ENCODE peak calls at places on chromosomes 12 and 14, in nine cellular contexts. C, B, Y, N, V, S, M, J and W are unnamed samples.

GRCh38 chr12:24113701-24114100 is 164.2 kb upstream of the SOX5 start:
- DNase-seq in V (no peak), S (no peak), M (no peak), B (no peak), N (peak), C (no peak), Y (no peak), J (peak), W (no peak)

GRCh38 chr14:52112336-52113018 is 43.6 kb upstream of the NID2 start:
- DNase-seq in B (no peak), S (peak), Y (no peak), N (no peak), C (peak), J (peak), V (no peak), M (no peak), W (no peak)

GRCh38 chr12:4268549-4269181 is 4.9 kb upstream of the CCND2 start:
- DNase-seq in N (peak), B (no peak), S (no peak), V (peak), M (no peak), C (no peak), Y (no peak), J (no peak), W (peak)

GRCh38 chr12:124676725-124677462 is 109.5 kb upstream of the NCOR2 start:
- DNase-seq in J (no peak), V (no peak), N (no peak), S (no peak), B (no peak), M (no peak), C (no peak), Y (no peak), W (no peak)

GRCh38 chr14:67798731-67799130 is 17.7 kb downstream of the ZFYVE26 start:
- DNase-seq in C (no peak), N (no peak), S (no peak), B (no peak), V (no peak), Y (no peak), J (no peak), M (no peak), W (no peak)

GRCh38 chr12:124583854-124584253 is 16.4 kb upstream of the NCOR2 start:
- DNase-seq in C (no peak), V (no peak), M (no peak), B (no peak), N (no peak), Y (no peak), J (no peak), S (no peak), W (no peak)

GRCh38 chr12:122865268-122866231 is 30.3 kb downstream of the HIP1R start:
- DNase-seq in S (no peak), N (peak), J (no peak), M (no peak), C (peak), V (peak), Y (peak), B (no peak), W (no peak)

GRCh38 chr14:106490442-106490841 is 964.1 kb downstream of the TMEM121 start:
- DNase-seq in M (no peak), C (no peak), B (no peak), Y (no peak), S (no peak), V (no peak), J (no peak), N (no peak), W (no peak)

GRCh38 chr12:67572492-67572891 is 76.1 kb upstream of the DYRK2 start:
- DNase-seq in Y (no peak), B (no peak), M (no peak), S (no peak), J (no peak), C (no peak), N (peak), V (no peak), W (no peak)

GRCh38 chr12:116820077-116820656 is 61.1 kb downstream of the HRK start:
- DNase-seq in J (no peak), C (no peak), B (no peak), Y (no peak), V (no peak), M (no peak), S (no peak), N (peak), W (no peak)

GRCh38 chr12:121509339-121509738 is 71.5 kb downstream of the KDM2B start:
- DNase-seq in Y (no peak), M (no peak), S (no peak), N (no peak), B (no peak), V (no peak), C (no peak), J (no peak), W (no peak)

GRCh38 chr12:53179694-53180269 is 740 bp upstream of the ZNF740 start:
- DNase-seq in C (no peak), J (no peak), V (no peak), S (no peak), Y (no peak), B (peak), N (peak), M (no peak), W (no peak)

GRCh38 chr12:121839993-121840761 is 18.5 kb downstream of the HPD start:
- DNase-seq in M (no peak), V (no peak), Y (no peak), B (no peak), C (no peak), J (no peak), S (no peak), N (no peak), W (no peak)

GRCh38 chr14:34496007-34496678 is 34.1 kb upstream of the SPTSSA start:
- DNase-seq in S (no peak), J (peak), C (no peak), N (no peak), M (no peak), B (no peak), V (no peak), Y (peak), W (no peak)

GRCh38 chr12:96034631-96035282 is 630 bp downstream of the LTA4H start:
- DNase-seq in V (peak), J (peak), C (peak), M (no peak), N (peak), S (peak), Y (no peak), B (no peak), W (no peak)

GRCh38 chr14:103688906-103689902 is 26.0 kb downstream of the XRCC3 start:
- DNase-seq in B (peak), S (no peak), J (peak), V (no peak), Y (peak), C (no peak), N (no peak), M (no peak), W (no peak)

GRCh38 chr14:64722842-64723447 is 18.7 kb downstream of the PLEKHG3 start:
- DNase-seq in Y (no peak), M (no peak), C (no peak), V (no peak), J (no peak), S (no peak), N (no peak), B (no peak), W (no peak)

GRCh38 chr12:68804654-68805591 is 3.1 kb upstream of the MDM2 start:
- DNase-seq in Y (peak), J (no peak), V (no peak), M (no peak), S (no peak), N (no peak), C (no peak), B (no peak), W (no peak)

GRCh38 chr12:104494137-104494815 is 37.5 kb downstream of the CHST11 start:
- DNase-seq in C (no peak), S (no peak), M (peak), Y (no peak), J (no peak), N (no peak), V (peak), B (no peak), W (peak)

GRCh38 chr12:14618990-14619389 is 51.3 kb upstream of the PLBD1 start:
- DNase-seq in N (peak), M (no peak), Y (no peak), J (peak), C (no peak), S (peak), V (no peak), B (no peak), W (no peak)

GRCh38 chr14:76961631-76962302 is 66.7 kb downstream of the IRF2BPL start:
- DNase-seq in Y (peak), J (peak), M (peak), V (peak), S (peak), B (peak), C (peak), N (peak), W (peak)

GRCh38 chr14:24996930-24997329 is 53.0 kb downstream of the STXBP6 start:
- DNase-seq in J (no peak), M (no peak), S (no peak), V (no peak), B (no peak), C (no peak), Y (no peak), N (no peak), W (no peak)

GRCh38 chr14:21771671-21772070 is 98.1 kb upstream of the OR4E1 start:
- DNase-seq in B (no peak), N (no peak), S (no peak), C (no peak), Y (no peak), J (no peak), M (no peak), V (no peak), W (no peak)

GRCh38 chr12:123937707-123938600 is 34.7 kb downstream of the CCDC92 start:
- DNase-seq in N (no peak), C (peak), S (no peak), Y (no peak), M (no peak), J (peak), B (no peak), V (peak), W (no peak)

GRCh38 chr14:103346286-103346685 is 12.2 kb downstream of the EIF5 start:
- DNase-seq in J (no peak), C (no peak), M (no peak), S (no peak), Y (no peak), V (no peak), B (no peak), N (no peak), W (no peak)

GRCh38 chr14:103158688-103159087 is 35.4 kb downstream of the TNFAIP2 start:
- DNase-seq in M (no peak), C (no peak), Y (no peak), J (no peak), N (no peak), B (no peak), V (no peak), S (no peak), W (no peak)

GRCh38 chr14:76937181-76938091 is 91.1 kb downstream of the IRF2BPL start:
- DNase-seq in N (peak), S (peak), M (no peak), V (no peak), C (peak), Y (no peak), J (peak), B (no peak), W (no peak)

GRCh38 chr12:96091833-96092232 is 56.4 kb upstream of the LTA4H start:
- DNase-seq in B (no peak), C (no peak), M (no peak), S (peak), V (no peak), Y (no peak), J (no peak), N (peak), W (no peak)

GRCh38 chr12:98653866-98654493 is 8.9 kb downstream of the APAF1 start:
- DNase-seq in N (peak), Y (no peak), M (no peak), V (no peak), C (peak), B (peak), S (peak), J (peak), W (no peak)

GRCh38 chr14:40847496-40847895 is 759.2 kb upstream of the LRFN5 start:
- DNase-seq in J (no peak), C (no peak), S (no peak), N (peak), V (no peak), B (no peak), M (no peak), Y (no peak), W (no peak)

GRCh38 chr12:93441111-93441616 is 583 bp downstream of the UBE2N start:
- DNase-seq in S (peak), J (no peak), B (peak), N (peak), V (peak), Y (peak), M (no peak), C (no peak), W (no peak)

GRCh38 chr14:104113631-104114420 is 24.6 kb upstream of the KIF26A start:
- DNase-seq in M (no peak), B (no peak), S (peak), Y (no peak), N (peak), V (no peak), C (no peak), J (no peak), W (no peak)

GRCh38 chr12:52210186-52210924 is 18.5 kb upstream of the KRT80 start:
- DNase-seq in S (no peak), C (peak), Y (no peak), N (no peak), B (no peak), J (peak), M (no peak), V (no peak), W (no peak)

GRCh38 chr12:103924761-103925641 is 5.2 kb upstream of the HSP90B1 start:
- DNase-seq in M (no peak), C (peak), Y (no peak), V (no peak), J (peak), N (peak), B (peak), S (peak), W (no peak)

GRCh38 chr14:63752449-63753169 is 24.7 kb upstream of the SGPP1 start:
- DNase-seq in M (no peak), C (peak), J (peak), S (peak), N (peak), Y (peak), V (no peak), B (no peak), W (no peak)

GRCh38 chr14:103259801-103260628 is 74.0 kb upstream of the EIF5 start:
- DNase-seq in N (peak), B (no peak), S (no peak), V (no peak), Y (no peak), M (no peak), C (no peak), J (no peak), W (no peak)

GRCh38 chr12:55715169-55715764 is 579 bp upstream of the BLOC1S1 start:
- DNase-seq in J (peak), C (no peak), S (no peak), Y (no peak), V (no peak), N (peak), B (peak), M (no peak), W (no peak)